ENCODE peak calls at places on chromosomes 2 and 18, in five cellular contexts. W is heart left ventricle, U is fibroblast of lung, Y is gastrocnemius medialis, J is PC-3. V is an unnamed sample.
A peak's percentile ranks its signal among the peaks of the same experiment; 100 is the strongest.

GRCh38 chr2:42055573-42056514 is 8.0 kb downstream of the PKDCC start:
- DNase-seq in Y (no peak), W (no peak), J (peak; percentile 66), U (no peak), V (peak; percentile 93)

GRCh38 chr2:200968735-200969134 is 5.3 kb upstream of the ORC2 start:
- DNase-seq in Y (no peak), W (no peak), J (peak; percentile 11), U (no peak), V (no peak)

GRCh38 chr2:167215595-167215994 is 327.3 kb downstream of the XIRP2 start:
- DNase-seq in U (no peak), Y (no peak), W (no peak), J (no peak), V (peak; percentile 21)

GRCh38 chr2:39805936-39806608 is 27.0 kb upstream of the THUMPD2 start:
- DNase-seq in J (no peak), Y (no peak), U (peak; percentile 5), W (no peak), V (no peak)

GRCh38 chr18:68662779-68663178 is 52.1 kb downstream of the TMX3 start:
- DNase-seq in W (no peak), J (peak; percentile 51), U (peak; percentile 21), Y (no peak), V (no peak)

GRCh38 chr2:152243723-152244122 is 68.2 kb upstream of the STAM2 start:
- DNase-seq in Y (no peak), W (no peak), U (no peak), J (no peak), V (no peak)

GRCh38 chr2:23926289-23926749 is 604 bp downstream of the ATAD2B start:
- DNase-seq in W (peak; percentile 35), Y (peak; percentile 26), U (no peak), J (no peak), V (peak; percentile 45)

GRCh38 chr2:218071218-218071937 is 2.3 kb downstream of the RUFY4 start:
- DNase-seq in U (no peak), J (no peak), Y (no peak), W (no peak), V (no peak)

GRCh38 chr2:210617732-210618330 is 61.4 kb downstream of the CPS1 start:
- DNase-seq in W (no peak), J (peak; percentile 64), Y (no peak), U (peak; percentile 58), V (peak; percentile 18)

GRCh38 chr2:128591841-128592822 is 273.5 kb upstream of the HS6ST1 start:
- DNase-seq in Y (no peak), W (no peak), J (no peak), U (no peak), V (no peak)

DNA sequence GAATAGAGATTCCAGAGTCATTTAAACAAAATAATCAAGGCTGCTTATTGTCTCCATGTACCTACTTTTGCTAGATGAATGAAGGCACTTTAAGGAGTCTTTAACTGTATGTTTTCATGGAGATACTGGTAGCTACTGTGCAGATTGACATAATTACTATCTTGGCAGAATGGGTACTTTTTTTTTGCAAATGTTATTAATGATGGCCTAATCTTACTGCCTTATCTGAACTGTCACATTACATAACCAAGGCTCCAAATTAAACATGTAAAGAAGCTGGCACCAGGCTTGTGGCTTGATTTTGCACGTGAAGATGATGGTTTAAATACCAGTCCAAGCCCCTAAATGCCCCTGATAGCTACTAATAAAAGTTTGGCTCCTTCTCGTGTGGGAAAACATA is 4.0 kb downstream of the TRIB2 start:
- DNase-seq in W (no peak), U (no peak), Y (no peak), J (no peak), V (no peak)
- H3K4me3 ChIP-seq in W (peak overlapping the region; percentile 68), U (peak overlapping the region; percentile 97), Y (peak overlapping the region; percentile 93), J (peak overlapping the region; percentile 95), V (no peak overlapping the region)

DNA sequence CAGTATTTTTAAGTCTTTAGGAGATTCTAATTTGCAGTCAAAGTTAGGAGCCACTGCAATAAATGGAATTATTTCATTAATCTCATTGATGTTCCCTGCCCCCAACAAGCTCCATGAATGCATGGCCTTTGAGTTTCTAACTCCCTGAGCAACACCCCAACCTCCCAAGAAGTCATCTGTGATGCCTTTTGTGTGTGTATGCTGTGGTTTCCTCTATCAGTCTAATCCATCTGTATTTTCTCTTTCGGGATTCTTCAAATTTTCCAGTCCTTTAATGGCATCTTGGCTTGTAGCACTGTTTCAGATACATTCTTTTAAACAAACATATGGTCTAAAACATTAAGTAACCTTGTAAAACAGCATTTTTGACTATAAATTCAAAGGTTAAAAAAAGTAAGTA is 16.8 kb downstream of the SERPINB10 start:
- DNase-seq in J (no peak), Y (no peak), U (no peak), W (no peak), V (no peak)
- H3K4me3 ChIP-seq in J (no peak overlapping the region), Y (no peak overlapping the region), U (no peak overlapping the region), W (no peak overlapping the region), V (no peak overlapping the region)

GRCh38 chr18:26424428-26425147 is 123.8 kb downstream of the KCTD1 start:
- DNase-seq in J (no peak), Y (no peak), U (no peak), W (no peak), V (no peak)

GRCh38 chr18:26422472-26423162 is 125.7 kb downstream of the KCTD1 start:
- DNase-seq in J (no peak), W (no peak), U (no peak), Y (no peak), V (no peak)

GRCh38 chr18:26421503-26421902 is 126.8 kb downstream of the KCTD1 start:
- DNase-seq in J (no peak), Y (no peak), W (no peak), U (no peak), V (no peak)

GRCh38 chr18:26419746-26420145 is 128.6 kb downstream of the KCTD1 start:
- DNase-seq in U (no peak), W (no peak), Y (no peak), J (no peak), V (no peak)

DNA sequence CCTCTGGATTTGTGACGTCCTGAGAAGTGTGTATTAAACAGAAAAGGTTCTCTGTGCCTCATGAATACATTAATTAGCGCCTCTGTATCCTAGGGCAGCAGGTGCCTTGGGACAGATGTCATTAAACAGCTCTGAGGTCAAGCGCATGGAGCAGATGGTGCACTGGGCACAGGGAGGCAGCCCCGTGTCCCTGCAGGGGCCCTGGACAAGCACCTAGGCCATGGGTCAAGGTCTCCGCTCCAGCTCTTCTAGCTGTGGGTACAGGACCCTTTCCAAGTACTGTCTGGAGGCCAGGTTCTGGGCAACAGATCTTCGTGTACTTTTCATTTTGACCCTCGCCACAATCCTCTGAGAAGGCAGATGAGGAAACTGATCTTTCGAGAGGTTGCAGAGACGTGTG is 126.4 kb downstream of the KCTD1 start:
- DNase-seq in Y (no peak), U (no peak), W (no peak), J (no peak), V (no peak)
- H3K4me3 ChIP-seq in Y (no peak overlapping the region), U (no peak overlapping the region), W (no peak overlapping the region), J (no peak overlapping the region), V (no peak overlapping the region)

DNA sequence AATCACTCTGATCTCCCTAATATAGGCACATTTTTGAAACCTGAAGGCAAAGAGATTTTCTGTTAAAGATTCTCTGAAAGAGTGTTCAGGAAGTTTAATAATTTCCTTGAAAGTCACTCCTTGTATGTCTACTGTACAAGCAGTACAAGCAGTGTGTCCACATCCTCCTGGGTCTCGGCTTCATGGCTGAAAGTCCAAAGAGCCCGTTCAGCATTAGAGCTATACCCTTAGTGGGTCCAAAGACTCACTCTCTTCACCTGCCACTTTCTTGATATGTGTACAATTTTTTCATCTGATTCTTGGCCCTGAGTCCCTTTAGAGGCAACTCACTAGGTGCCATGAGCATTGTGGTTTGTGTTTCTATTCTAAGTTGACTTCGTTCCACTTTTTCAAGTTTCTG is 60.1 kb downstream of the AAK1 start:
- DNase-seq in J (no peak), Y (no peak), U (no peak), W (no peak), V (no peak)
- H3K4me3 ChIP-seq in J (no peak overlapping the region), Y (no peak overlapping the region), U (no peak overlapping the region), W (no peak overlapping the region), V (no peak overlapping the region)

GRCh38 chr2:198596985-198597384 is 792.6 kb downstream of the PLCL1 start:
- DNase-seq in W (no peak), Y (no peak), U (no peak), J (no peak), V (no peak)
- H3K4me3 ChIP-seq in W (no peak overlapping the region), Y (no peak overlapping the region), U (no peak overlapping the region), J (no peak overlapping the region), V (no peak overlapping the region)

DNA sequence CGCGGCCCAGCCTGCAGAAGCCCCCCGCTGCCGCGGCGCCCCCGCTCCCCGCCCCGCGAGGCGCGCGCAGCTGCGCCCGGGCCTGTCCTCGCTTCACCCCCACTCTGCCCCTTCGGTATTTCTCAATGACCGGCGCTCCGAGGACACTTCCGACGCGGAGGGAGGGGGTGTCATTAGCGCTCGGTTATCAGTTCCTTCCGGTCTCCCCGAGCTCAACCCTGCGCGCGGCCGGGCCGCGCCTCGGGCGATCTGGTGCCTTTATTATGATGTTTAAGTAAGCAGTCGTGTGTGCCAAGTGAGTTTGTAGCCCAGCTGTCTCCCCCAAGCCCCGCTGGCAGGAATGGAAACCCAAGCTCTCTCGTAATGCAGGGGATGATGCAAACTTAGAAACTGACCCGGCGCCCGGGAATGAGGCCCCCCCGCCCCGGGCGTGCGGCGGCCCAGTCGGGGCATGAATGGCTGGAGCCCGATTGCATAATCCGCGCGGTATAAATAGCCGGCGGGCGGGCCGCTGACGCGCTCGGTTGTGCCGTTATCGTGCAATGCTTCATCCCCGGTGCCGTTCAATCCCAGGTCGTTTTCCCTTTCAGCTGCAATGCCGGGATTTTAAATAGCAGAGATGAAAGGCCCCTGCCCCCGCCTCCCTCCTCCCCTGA is 3.9 kb upstream of the SPRED2 start:
- DNase-seq in Y (peak; percentile 96), W (peak; percentile 92), U (peak; percentile 97), J (peak; percentile 85), V (peak; percentile 90)
- H3K4me3 ChIP-seq in Y (peak overlapping the region; percentile 95), W (peak overlapping the region; percentile 64), U (peak overlapping the region; percentile 69), J (peak overlapping the region; percentile 83), V (peak overlapping the region; percentile 57)

GRCh38 chr2:173355132-173355865 is 627 bp downstream of the CDCA7 start:
- DNase-seq in W (peak; percentile 11), U (peak; percentile 74), J (peak; percentile 56), Y (peak; percentile 14), V (peak; percentile 63)

GRCh38 chr2:173354073-173354600 is 535 bp upstream of the CDCA7 start:
- DNase-seq in U (no peak), Y (no peak), J (no peak), W (no peak), V (no peak)

GRCh38 chr2:173355866-173356508 is 1.3 kb downstream of the CDCA7 start:
- DNase-seq in W (no peak), J (no peak), Y (no peak), U (peak; percentile 31), V (peak; percentile 57)

GRCh38 chr2:173354601-173355131 is at the start of gene CDCA7:
- DNase-seq in W (peak; percentile 21), U (peak; percentile 66), J (peak; percentile 76), Y (peak; percentile 40), V (peak; percentile 76)

DNA sequence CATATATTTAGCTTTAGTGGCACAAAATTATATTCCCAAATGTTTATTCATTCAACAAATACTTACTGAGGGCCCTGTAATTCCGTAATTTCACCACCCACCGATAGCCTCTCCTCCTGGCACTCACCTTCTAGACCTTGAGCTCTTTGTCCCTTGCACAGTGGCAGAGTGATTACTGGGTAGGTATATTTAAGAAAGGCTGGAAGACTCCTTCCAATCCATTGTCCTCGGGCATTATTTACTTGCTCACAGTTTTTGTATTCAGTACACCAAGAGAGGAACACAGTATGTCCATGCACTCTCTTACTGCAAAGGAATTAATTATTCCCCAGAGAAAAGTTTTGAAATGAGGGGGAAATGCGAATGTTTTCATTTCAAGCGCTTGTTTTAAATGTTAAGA is 1.1 kb upstream of the CDCA7 start:
- DNase-seq in Y (no peak), W (no peak), U (no peak), J (no peak), V (peak; percentile 29)
- H3K4me3 ChIP-seq in Y (no peak overlapping the region), W (no peak overlapping the region), U (no peak overlapping the region), J (peak overlapping the region; percentile 79), V (no peak overlapping the region)